ENCODE peak calls at places on chromosomes 2 and 18, in four cellular contexts. J is Panc1, I is mammary epithelial cell, B is Peyer's patch. S is an unnamed sample. For H3K9me3, the result is how much of the 10 kb centered on the place peaks cover.

GRCh38 chr2:64405476-64406406 is 48.2 kb upstream of the LGALSL start:
- DNase-seq in J (no peak), B (no peak), I (peak), S (no peak)

GRCh38 chr18:3261393-3262233 is at the start of gene MYL12B:
- DNase-seq in J (no peak), I (peak), B (peak), S (peak)

GRCh38 chr2:131094655-131095281 is 1.5 kb upstream of the FAM168B start:
- DNase-seq in J (no peak), B (no peak), I (no peak), S (no peak)

GRCh38 chr2:234457421-234457820 is 39.5 kb downstream of the ARL4C start:
- DNase-seq in J (no peak), I (no peak), B (no peak), S (no peak)

GRCh38 chr2:83899271-83899670 is 559.8 kb downstream of the SUCLG1 start:
- DNase-seq in J (no peak), B (no peak), I (peak), S (no peak)

GRCh38 chr2:173747037-173747436 is 218.1 kb downstream of the SP3 start:
- DNase-seq in J (no peak), I (no peak), B (no peak), S (no peak)

GRCh38 chr2:209771474-209772292 is at the start of gene UNC80:
- DNase-seq in J (no peak), I (peak), B (no peak), S (peak)

GRCh38 chr2:66982766-66983165 is 414.4 kb upstream of the ETAA1 start:
- DNase-seq in B (no peak), J (no peak), I (peak), S (no peak)

GRCh38 chr2:173076557-173077345 is 1.1 kb downstream of the MAP3K20 start:
- DNase-seq in B (peak), I (peak), J (no peak), S (peak)

GRCh38 chr2:137367361-137367760 is 596.9 kb upstream of the HNMT start:
- DNase-seq in J (no peak), I (peak), B (no peak), S (no peak)

GRCh38 chr2:17589406-17590035 is 49.0 kb downstream of the VSNL1 start:
- DNase-seq in J (no peak), I (peak), B (no peak), S (no peak)

GRCh38 chr2:172233947-172234715 is 131.4 kb upstream of the DLX2 start:
- DNase-seq in I (no peak), B (no peak), J (no peak), S (no peak)

GRCh38 chr2:196230051-196230450 is 58.7 kb upstream of the STK17B start:
- DNase-seq in J (no peak), B (peak), I (no peak), S (peak)

GRCh38 chr18:28112056-28112470 is 64.9 kb downstream of the CDH2 start:
- DNase-seq in J (no peak), B (no peak), I (peak), S (no peak)

GRCh38 chr2:174339971-174340399 is 5.2 kb downstream of the SP9 start:
- DNase-seq in J (no peak), B (no peak), I (no peak), S (no peak)

GRCh38 chr18:42114310-42114943 is 159.4 kb downstream of the PIK3C3 start:
- DNase-seq in I (peak), J (peak), B (peak), S (no peak)

GRCh38 chr2:160472839-160473251 is 20.8 kb downstream of the RBMS1 start:
- DNase-seq in J (no peak), B (no peak), I (no peak), S (no peak)

GRCh38 chr2:11410101-11410500 is 55.9 kb downstream of the E2F6 start:
- DNase-seq in B (no peak), I (no peak), J (no peak), S (no peak)

GRCh38 chr2:11409184-11409959 is 56.6 kb downstream of the E2F6 start:
- DNase-seq in B (no peak), J (no peak), I (no peak), S (no peak)

GRCh38 chr2:11412449-11412810 is 53.5 kb downstream of the E2F6 start:
- DNase-seq in I (no peak), B (no peak), J (no peak), S (no peak)

GRCh38 chr2:11411768-11412448 is 54.1 kb downstream of the E2F6 start:
- DNase-seq in J (peak), I (no peak), B (peak), S (no peak)

DNA sequence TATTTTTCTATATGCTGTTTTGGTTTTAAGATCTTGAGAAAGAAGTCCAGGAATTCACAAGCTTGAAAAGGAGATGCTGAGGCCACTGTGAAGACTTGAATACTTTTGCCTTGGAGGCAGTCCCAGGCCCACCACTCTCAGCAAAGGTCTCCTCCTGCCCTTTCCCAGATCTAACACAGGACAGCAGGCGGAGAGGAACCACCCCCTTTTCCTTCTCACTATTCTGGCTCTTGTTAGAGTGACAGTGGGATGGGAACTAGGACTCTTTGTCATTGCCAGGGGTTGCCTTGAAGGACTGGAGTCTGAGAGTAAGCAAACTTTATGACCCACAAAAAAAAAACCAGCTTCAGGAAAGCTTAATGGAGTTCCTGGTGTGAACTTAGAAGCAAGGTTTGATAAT is 54.7 kb downstream of the E2F6 start:
- DNase-seq in B (no peak), I (no peak), J (no peak), S (no peak)
- H3K27ac ChIP-seq in B (no peak), I (no peak), J (no peak), S (no peak)

GRCh38 chr18:70822167-70822566 is 533.3 kb downstream of the SOCS6 start:
- DNase-seq in I (no peak), B (no peak), J (no peak), S (no peak)
- H3K9me3 ChIP-seq in I (under half), B (under half), J (under half), S (under half)

GRCh38 chr18:21760321-21760720 is 19.7 kb downstream of the MIB1 start:
- DNase-seq in J (no peak), I (no peak), B (no peak), S (no peak)

GRCh38 chr18:21762181-21762772 is 21.7 kb downstream of the MIB1 start:
- DNase-seq in B (no peak), I (no peak), J (no peak), S (no peak)

GRCh38 chr18:21763846-21764646 is 23.5 kb downstream of the MIB1 start:
- DNase-seq in J (no peak), I (no peak), B (no peak), S (no peak)

GRCh38 chr18:21757833-21758232 is 17.2 kb downstream of the MIB1 start:
- DNase-seq in I (no peak), B (no peak), J (no peak), S (no peak)

DNA sequence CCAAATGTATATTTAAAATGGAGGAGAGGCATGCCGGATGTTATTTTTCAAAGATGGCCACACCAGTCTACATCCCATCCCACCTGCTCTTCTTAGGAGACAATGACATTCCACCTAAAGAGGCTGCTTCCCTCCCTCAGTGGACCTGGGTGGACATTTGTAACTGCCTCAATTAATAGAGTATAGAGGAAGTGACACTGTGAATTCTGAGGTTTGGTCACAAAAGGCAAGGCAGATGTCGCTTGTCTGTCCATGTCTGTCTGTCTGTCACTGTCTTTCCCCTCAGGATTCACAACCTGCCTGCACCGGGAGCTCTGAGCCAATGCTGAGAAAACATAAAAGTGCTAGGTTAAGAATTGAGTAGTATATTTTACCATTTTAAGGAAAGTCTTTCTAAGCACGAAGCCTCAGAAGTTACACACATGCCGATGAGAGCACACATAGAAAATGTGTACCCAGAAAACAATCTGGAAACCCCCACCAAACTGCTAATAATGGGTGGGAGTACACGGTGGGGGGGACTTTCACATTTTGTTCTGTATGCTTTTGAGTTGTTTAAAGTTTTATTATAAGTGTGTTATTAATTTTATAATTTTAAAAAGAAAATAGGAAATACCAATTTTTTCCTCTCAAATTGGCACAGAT is 21.0 kb downstream of the MIB1 start:
- DNase-seq in J (no peak), I (no peak), B (no peak), S (no peak)
- H3K27ac ChIP-seq in J (no peak), I (no peak), B (no peak), S (no peak)

DNA sequence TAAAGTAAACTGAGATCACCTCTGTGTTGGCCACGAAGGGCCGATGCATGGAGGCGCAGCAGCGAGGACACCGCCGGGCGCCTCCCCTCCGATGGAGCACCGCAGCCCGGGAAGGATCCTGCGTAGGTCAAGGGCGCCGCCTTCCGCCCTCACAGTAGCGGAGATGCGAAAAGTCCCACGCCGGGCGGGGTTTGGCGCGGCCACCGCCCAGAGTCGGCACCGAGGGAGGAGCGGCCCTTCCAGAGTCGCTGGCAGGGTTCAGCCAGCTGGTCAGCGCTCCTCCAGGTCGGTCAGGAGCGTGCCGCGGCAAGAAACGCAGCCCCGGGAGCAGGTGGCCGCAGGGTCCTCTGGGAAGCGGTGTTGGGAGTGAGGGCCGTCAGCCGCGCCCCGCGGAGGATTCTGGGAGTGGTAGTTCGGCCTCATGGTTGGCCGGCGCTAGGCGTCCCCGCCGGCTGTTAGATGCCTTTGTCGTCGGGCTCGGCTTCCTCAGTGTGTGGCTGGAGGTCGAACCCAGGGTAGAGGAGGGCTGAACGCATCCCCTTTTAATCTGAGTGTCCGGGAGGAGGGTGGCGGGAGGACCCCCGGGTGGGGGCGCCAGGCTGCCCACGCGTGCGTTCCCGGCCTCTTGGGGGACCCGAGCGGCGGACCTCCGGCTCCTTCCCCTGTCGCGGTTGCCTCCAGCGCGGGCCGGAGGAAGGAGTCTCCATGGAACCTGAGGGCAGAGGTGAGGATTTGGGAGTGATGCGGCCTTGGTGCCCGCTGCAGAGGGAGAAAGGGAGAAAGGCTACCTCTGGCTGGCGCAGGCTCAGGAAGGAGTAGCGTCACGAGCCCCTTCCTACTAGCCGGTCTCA is at the start of gene ZNF892:
- DNase-seq in I (peak), J (peak), B (peak), S (peak)
- H3K9me3 ChIP-seq in I (under half), J (under half), B (under half), S (under half)

S was measured in lower lobe of right lung.